ENCODE peak calls at places on chromosomes 6 and 20, in seven cellular contexts. Z is sigmoid colon, S is Peyer's patch, M is NB4, X is uterus, C is GM12892, V is H54. N is an unnamed sample.
A peak's percentile ranks its signal among the peaks of the same experiment; 100 is the strongest.

GRCh38 chr20:21708738-21709534 is 3.5 kb downstream of the PAX1 start:
- DNase-seq in Z (no peak), S (no peak), M (no peak), X (no peak), C (no peak), V (no peak), N (no peak)

GRCh38 chr20:16296933-16297332 is 276.3 kb downstream of the KIF16B start:
- DNase-seq in Z (no peak), S (no peak), M (no peak), X (no peak), C (no peak), V (no peak), N (no peak)

GRCh38 chr6:105204331-105204730 is 24.5 kb upstream of the POPDC3 start:
- DNase-seq in Z (no peak), S (no peak), M (no peak), X (no peak), C (no peak), V (no peak), N (no peak)

GRCh38 chr6:79649016-79649415 is 17.9 kb downstream of the SH3BGRL2 start:
- DNase-seq in Z (no peak), S (no peak), M (no peak), X (no peak), C (no peak), V (no peak), N (no peak)

GRCh38 chr6:72328775-72329174 is 293.1 kb upstream of the KCNQ5 start:
- DNase-seq in Z (no peak), S (no peak), M (no peak), X (no peak), C (no peak), V (no peak), N (no peak)

GRCh38 chr6:142871910-142872331 is 73.1 kb downstream of the HIVEP2 start:
- DNase-seq in Z (no peak), S (peak; percentile 88), M (peak; percentile 21), X (no peak), C (no peak), V (peak; percentile 15), N (no peak)

GRCh38 chr6:27092316-27092692 is 155.2 kb upstream of the PRSS16 start:
- DNase-seq in Z (no peak), S (no peak), M (no peak), X (no peak), C (no peak), V (no peak), N (no peak)

GRCh38 chr20:258963-259362 is 1.4 kb downstream of the DEFB132 start:
- DNase-seq in Z (no peak), S (no peak), M (peak; percentile 52), X (no peak), C (no peak), V (no peak), N (no peak)

GRCh38 chr6:159989471-159989870 is 20.6 kb downstream of the IGF2R start:
- DNase-seq in Z (no peak), S (no peak), M (no peak), X (no peak), C (no peak), V (no peak), N (no peak)

GRCh38 chr20:57386762-57387161 is 4.4 kb upstream of the RBM38 start:
- DNase-seq in Z (no peak), S (peak; percentile 34), M (no peak), X (no peak), C (no peak), V (no peak), N (no peak)

GRCh38 chr6:135183532-135184440 is 2.7 kb downstream of the MYB start:
- DNase-seq in Z (no peak), S (peak; percentile 89), M (peak; percentile 95), X (no peak), C (no peak), V (no peak), N (no peak)

GRCh38 chr6:157557541-157557940 is 176.6 kb downstream of the ZDHHC14 start:
- DNase-seq in Z (no peak), S (peak; percentile 73), M (peak; percentile 42), X (no peak), C (no peak), V (no peak), N (peak; percentile 62)

GRCh38 chr20:38369387-38369786 is 23.1 kb downstream of the LBP start:
- DNase-seq in Z (no peak), S (no peak), M (peak; percentile 64), X (no peak), C (no peak), V (peak; percentile 51), N (no peak)

GRCh38 chr6:73969982-73970960 is 274.3 kb downstream of the CD109 start:
- DNase-seq in Z (no peak), S (no peak), M (peak; percentile 51), X (peak; percentile 21), C (no peak), V (peak; percentile 14), N (no peak)

GRCh38 chr6:110566346-110567125 is 90.1 kb upstream of the SLC22A16 start:
- DNase-seq in Z (no peak), S (peak; percentile 68), M (no peak), X (no peak), C (no peak), V (no peak), N (no peak)

DNA sequence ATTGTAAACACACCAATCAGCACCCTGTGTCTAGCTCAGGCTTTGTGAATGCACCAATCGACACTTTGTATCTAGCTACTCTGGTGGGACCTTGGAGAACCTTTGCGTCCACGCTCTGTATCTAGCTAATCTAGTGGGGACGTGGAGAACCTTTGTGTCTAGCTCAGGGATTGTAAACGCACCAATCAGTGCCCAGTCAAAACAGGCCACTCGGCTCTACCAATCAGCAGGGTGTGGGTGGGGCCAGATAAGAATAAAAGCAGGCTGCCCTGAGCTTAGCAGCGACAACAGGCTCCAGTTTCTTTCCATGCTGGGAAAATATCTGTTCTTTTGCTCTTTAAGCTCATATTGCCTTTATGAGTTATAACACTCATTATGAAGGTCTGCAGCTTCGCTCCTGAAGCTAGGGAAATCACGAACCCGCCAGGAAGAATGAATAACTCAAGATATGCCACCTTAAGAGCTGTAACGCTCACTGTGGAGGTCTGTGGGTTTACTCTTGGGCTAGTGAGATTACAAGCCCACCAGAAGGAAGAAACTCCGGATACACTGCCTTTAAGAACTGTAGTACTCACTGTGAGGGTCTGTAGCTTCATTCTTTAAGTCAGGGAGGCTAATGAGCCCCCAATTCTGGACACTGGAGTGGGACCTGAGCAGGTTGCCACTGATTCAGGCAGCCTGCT is 2.8 kb upstream of the SSR1 start:
- DNase-seq in Z (no peak), S (no peak), M (no peak), X (no peak), C (no peak), V (no peak), N (no peak)
- TF ChIP-seq POLR2A in Z (no peak), S (no peak), M (no peak), X (no peak), C (no peak), V (no peak), N (no peak)

DNA sequence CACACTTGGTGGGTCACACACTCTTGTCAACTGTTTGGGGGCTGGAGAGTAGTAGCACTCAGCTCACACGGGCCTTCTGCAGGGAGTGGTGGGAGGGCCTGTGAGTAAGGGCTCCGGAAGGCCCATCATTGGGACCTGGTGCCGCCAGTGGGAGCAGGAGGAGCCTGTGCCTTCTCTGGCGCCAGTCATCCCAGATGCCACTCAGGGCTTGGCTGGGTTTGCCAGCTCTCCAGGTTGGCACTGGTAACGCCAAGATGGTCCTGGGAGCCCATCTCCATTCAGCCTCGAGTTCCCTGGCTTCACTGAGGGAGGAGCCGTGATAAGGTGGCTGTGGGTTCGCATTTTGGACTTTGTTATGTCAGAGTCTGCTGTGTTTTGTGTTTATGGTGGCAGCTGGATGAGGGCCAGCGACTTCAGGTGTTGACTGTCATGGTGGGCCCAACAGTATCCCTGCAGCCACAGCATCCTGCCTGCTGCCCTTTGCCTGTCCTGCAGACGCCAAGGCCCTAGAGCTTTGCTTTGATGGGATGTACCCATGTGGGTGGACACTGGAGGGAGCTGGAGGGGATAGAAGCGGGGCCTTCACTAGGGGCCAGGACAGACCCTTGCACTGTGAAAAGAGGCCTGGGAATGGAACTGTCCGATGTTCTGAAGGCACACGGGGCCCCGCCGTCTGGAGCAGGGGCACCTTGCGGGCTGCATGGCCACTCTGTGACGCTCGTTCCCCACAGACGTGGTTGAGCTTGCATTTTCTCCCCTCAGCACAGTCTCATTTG is 13.3 kb upstream of the DNAJC5 start:
- DNase-seq in Z (no peak), S (no peak), M (no peak), X (no peak), C (no peak), V (no peak), N (no peak)
- TF ChIP-seq POLR2A in Z (no peak), S (no peak), M (no peak), X (no peak), C (no peak), V (no peak), N (no peak)

DNA sequence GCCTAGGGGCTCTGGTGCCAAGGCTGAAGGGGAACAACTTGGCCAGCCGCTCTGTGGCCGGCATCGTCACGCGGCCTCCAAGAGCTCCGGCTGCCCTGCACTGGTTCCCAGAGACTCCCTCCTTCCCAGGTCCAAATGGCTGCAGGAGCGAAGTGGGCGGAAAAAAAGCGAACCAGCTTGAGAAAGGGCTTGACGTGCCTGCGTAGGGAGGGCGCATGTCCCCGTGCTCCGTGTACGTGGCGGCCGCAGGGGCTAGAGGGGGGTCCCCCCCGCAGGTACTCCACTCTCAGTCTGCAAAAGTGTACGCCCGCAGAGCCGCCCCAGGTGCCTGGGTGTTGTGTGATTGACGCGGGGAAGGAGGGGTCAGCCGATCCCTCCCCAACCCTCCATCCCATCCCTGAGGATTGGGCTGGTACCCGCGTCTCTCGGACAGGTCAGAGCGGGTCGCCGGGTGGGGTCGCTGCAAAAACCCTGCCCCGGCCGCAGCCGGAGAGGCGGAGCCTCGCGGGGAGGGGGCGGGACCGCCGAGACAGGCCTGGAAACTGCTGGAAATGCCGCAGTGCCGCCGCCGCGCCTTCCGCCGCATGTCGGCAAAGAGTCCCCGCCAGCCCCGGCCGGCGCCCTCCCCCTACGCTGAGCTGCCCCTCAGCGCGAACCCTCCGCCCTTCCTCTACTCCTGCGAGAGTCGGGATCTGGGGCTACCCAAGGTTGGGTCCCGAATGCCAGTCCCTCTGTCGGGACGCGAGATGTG is 814 bp upstream of the HSP90AB1 start:
- DNase-seq in Z (peak; percentile 94), S (peak; percentile 95), M (peak; percentile 86), X (peak; percentile 86), C (peak; percentile 73), V (peak; percentile 88), N (peak; percentile 96)
- TF ChIP-seq POLR2A in Z (no peak), S (no peak), M (no peak), X (peak; percentile 78), C (no peak), V (peak; percentile 28), N (no peak)

DNA sequence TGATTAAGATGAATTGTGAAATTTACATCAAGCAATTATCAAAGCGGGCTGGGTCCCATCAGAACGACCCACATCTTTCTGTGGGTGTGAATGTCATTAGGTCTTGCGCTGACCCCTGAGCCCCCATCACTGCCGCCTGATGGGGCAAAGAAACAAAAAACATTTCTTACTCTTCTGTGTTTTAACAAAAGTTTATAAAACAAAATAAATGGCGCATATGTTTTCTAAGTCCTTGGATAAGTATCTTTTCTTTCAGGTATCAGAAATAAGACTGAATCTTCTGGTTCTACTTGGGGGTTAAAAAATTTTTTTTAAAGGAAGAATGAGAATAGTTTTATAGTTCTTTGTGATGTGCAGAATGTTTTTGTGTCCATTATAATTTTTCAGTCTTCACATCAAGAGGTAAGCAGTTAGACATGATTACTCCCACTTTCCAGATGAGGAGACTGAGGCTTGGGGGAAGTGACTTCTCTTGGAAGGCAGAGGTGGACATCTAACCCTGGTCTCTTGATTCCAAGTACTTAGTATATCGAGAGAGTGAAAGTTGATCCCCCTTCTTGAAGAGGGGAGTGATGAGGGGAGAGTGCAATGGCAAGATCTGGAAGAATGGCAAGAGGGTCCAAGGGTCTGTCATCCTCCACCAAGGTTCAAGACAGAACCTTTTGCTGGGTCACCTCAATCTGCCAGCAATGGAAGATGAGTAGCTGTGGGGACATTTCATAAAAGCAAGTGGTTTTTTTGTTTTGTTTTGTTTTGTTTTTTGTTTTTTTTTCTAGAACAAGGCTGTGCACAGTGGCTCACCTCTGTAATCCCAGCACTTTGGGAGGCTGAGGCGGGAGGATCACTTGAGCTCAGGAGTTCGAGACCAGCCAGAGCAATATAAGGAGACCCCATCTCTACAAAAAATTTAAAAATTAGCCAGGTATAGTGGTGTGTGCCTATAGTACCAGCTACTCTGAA is 42.8 kb upstream of the TTPAL start:
- DNase-seq in Z (no peak), S (no peak), M (no peak), X (no peak), C (no peak), V (no peak), N (no peak)
- TF ChIP-seq POLR2A in Z (no peak), S (no peak), M (no peak), X (no peak), C (no peak), V (no peak), N (no peak)